ENCODE peak calls at places on chromosomes 16 and 17, in eight cellular contexts. T is C1 segment of cervical spinal cord, E is AG10803, Y is progenitor cell of endocrine pancreas, W is HTR-8/SVneo, B is HT1080, K is GM20000, S is NCI-H510A. O is an unnamed sample.

GRCh38 chr16:20271893-20272292 is 55.4 kb downstream of the GP2 start:
- DNase-seq in W (no peak), T (no peak), E (no peak), S (no peak), B (no peak), Y (no peak), K (no peak), O (no peak)

GRCh38 chr17:17107891-17108680 is 65.8 kb downstream of the MPRIP start:
- DNase-seq in Y (no peak), B (no peak), S (no peak), E (peak; percentile 28), W (no peak), T (no peak), K (no peak), O (no peak)

GRCh38 chr16:69318177-69318910 is 7.2 kb downstream of the VPS4A start:
- DNase-seq in T (peak; percentile 21), B (no peak), S (no peak), Y (no peak), W (no peak), K (no peak), E (no peak), O (no peak)

GRCh38 chr17:38428643-38429371 is 543 bp downstream of the ARHGAP23 start:
- DNase-seq in B (peak; percentile 68), W (peak; percentile 83), Y (no peak), E (peak; percentile 65), T (peak; percentile 91), S (no peak), K (no peak), O (no peak)

GRCh38 chr16:12293913-12294312 is 317.4 kb downstream of the SNX29 start:
- DNase-seq in T (no peak), E (no peak), K (no peak), W (no peak), B (no peak), Y (no peak), S (no peak), O (no peak)

GRCh38 chr16:17519041-17519440 is 48.3 kb upstream of the XYLT1 start:
- DNase-seq in W (no peak), S (no peak), T (no peak), K (no peak), E (peak; percentile 27), B (no peak), Y (no peak), O (no peak)

GRCh38 chr17:30831663-30832437 is at the start of gene ATAD5:
- DNase-seq in S (peak; percentile 91), K (peak; percentile 87), E (peak; percentile 90), T (peak; percentile 80), Y (peak; percentile 82), B (peak; percentile 87), W (peak; percentile 94), O (peak; percentile 78)

GRCh38 chr16:88195021-88195581 is 187.7 kb upstream of the ZNF469 start:
- DNase-seq in W (no peak), B (no peak), E (peak; percentile 73), S (no peak), T (no peak), Y (no peak), K (no peak), O (no peak)

GRCh38 chr17:76452102-76452645 is 778 bp downstream of the UBE2O start:
- DNase-seq in Y (no peak), E (no peak), T (no peak), S (no peak), W (no peak), B (no peak), K (no peak), O (no peak)

GRCh38 chr16:2518823-2519710 is 1.1 kb upstream of the AMDHD2 start:
- DNase-seq in E (no peak), T (no peak), K (no peak), B (no peak), S (no peak), Y (no peak), W (no peak), O (no peak)

GRCh38 chr16:2774161-2774891 is 2.8 kb downstream of the ELOB start:
- DNase-seq in K (no peak), Y (no peak), E (no peak), T (no peak), W (no peak), S (no peak), B (no peak), O (no peak)

GRCh38 chr17:8041249-8041928 is 2.5 kb downstream of the ALOX15B start:
- DNase-seq in W (peak; percentile 63), K (peak; percentile 74), B (peak; percentile 57), E (peak; percentile 75), Y (no peak), T (no peak), S (no peak), O (no peak)

GRCh38 chr16:4847774-4848587 is 700 bp downstream of the UBN1 start:
- DNase-seq in K (peak; percentile 63), S (no peak), B (peak; percentile 56), Y (peak; percentile 20), T (peak; percentile 17), E (peak; percentile 65), W (peak; percentile 32), O (no peak)

GRCh38 chr16:56382901-56383355 is 42.4 kb downstream of the AMFR start:
- DNase-seq in S (no peak), W (peak; percentile 76), T (no peak), E (peak; percentile 32), Y (no peak), K (no peak), B (peak; percentile 53), O (no peak)

GRCh38 chr17:18151290-18151689 is 32.3 kb upstream of the ALKBH5 start:
- DNase-seq in K (no peak), W (no peak), T (no peak), E (no peak), Y (no peak), S (no peak), B (no peak), O (no peak)

GRCh38 chr17:10226930-10227695 is 28.7 kb upstream of the GAS7 start:
- DNase-seq in K (peak; percentile 78), S (no peak), B (peak; percentile 32), T (peak; percentile 8), Y (peak; percentile 19), E (no peak), W (peak; percentile 62), O (peak; percentile 40)

GRCh38 chr16:68790130-68790761 is 53.1 kb upstream of the TANGO6 start:
- DNase-seq in E (peak; percentile 84), Y (no peak), T (no peak), K (no peak), S (no peak), B (peak; percentile 68), W (peak; percentile 78), O (peak; percentile 43)

GRCh38 chr17:78818932-78819331 is 21.7 kb downstream of the USP36 start:
- DNase-seq in B (no peak), W (no peak), E (no peak), K (no peak), Y (no peak), T (no peak), S (no peak), O (no peak)

GRCh38 chr17:21041753-21042433 is 918 bp downstream of the USP22 start:
- DNase-seq in B (peak; percentile 70), E (peak; percentile 73), Y (peak; percentile 47), K (peak; percentile 82), S (peak; percentile 62), W (peak; percentile 91), T (peak; percentile 87), O (peak; percentile 77)

GRCh38 chr17:81968396-81968745 is 7.4 kb upstream of the NOTUM start:
- DNase-seq in B (no peak), W (no peak), Y (no peak), S (no peak), E (no peak), K (no peak), T (no peak), O (no peak)

GRCh38 chr17:63476857-63477470 is at the start of gene ACE:
- DNase-seq in T (no peak), E (no peak), S (peak; percentile 89), K (peak; percentile 72), Y (peak; percentile 44), W (peak; percentile 49), B (no peak), O (no peak)

GRCh38 chr17:3935825-3936355 is 19.6 kb upstream of the P2RX1 start:
- DNase-seq in Y (no peak), K (no peak), S (no peak), B (peak; percentile 41), W (no peak), E (peak; percentile 15), T (no peak), O (no peak)

GRCh38 chr16:49671325-49671724 is 184.6 kb downstream of the ZNF423 start:
- DNase-seq in S (no peak), W (no peak), K (no peak), E (no peak), Y (no peak), T (no peak), B (no peak), O (no peak)